ENCODE peak calls at places on chromosomes 11 and 22, in seven cellular contexts. H is stimulated activated CD8-positive, alpha-beta memory T cell treated with anti-CD3 and anti-CD28 coated beads, Interleukin-7, amount 100 ng/mL, for 1 hour; Z is activated naive CD4-positive, alpha-beta T cell treated with Interleukin-2 at 50 U/mL for 16 hours; I is stimulated activated CD4-positive, alpha-beta T cell treated with anti-CD3 and anti-CD28 coated beads, Interleukin-4, amount 100 ng/mL, for 48 hours; J is HAP-1; S is AG10803; W is Peyer's patch. E is an unnamed sample.

GRCh38 chr11:19966435-19966834 is 193.8 kb downstream of the DBX1 start:
- DNase-seq in H (no peak), Z (no peak), I (no peak), J (no peak), S (no peak), W (no peak), E (no peak)

GRCh38 chr11:62600367-62601113 is 1.1 kb downstream of the MTA2 start:
- DNase-seq in H (no peak), Z (peak; percentile 43), I (no peak), J (peak; percentile 57), S (no peak), W (no peak), E (no peak)

GRCh38 chr11:33185756-33186155 is 24.5 kb upstream of the CSTF3 start:
- DNase-seq in H (no peak), Z (no peak), I (no peak), J (no peak), S (no peak), W (no peak), E (no peak)

GRCh38 chr11:112965601-112966125 is 4.4 kb downstream of the NCAM1 start:
- DNase-seq in H (no peak), Z (no peak), I (no peak), J (no peak), S (no peak), W (no peak), E (no peak)

GRCh38 chr11:44899959-44900358 is 50.7 kb downstream of the TP53I11 start:
- DNase-seq in H (no peak), Z (peak; percentile 41), I (peak; percentile 15), J (peak; percentile 18), S (peak; percentile 64), W (no peak), E (no peak)

GRCh38 chr11:69948256-69949141 is 129.3 kb upstream of the FGF3 start:
- DNase-seq in H (no peak), Z (no peak), I (no peak), J (no peak), S (no peak), W (peak; percentile 92), E (no peak)

GRCh38 chr22:40076702-40077645 is 82.2 kb downstream of the FAM83F start:
- DNase-seq in H (no peak), Z (no peak), I (no peak), J (no peak), S (peak; percentile 8), W (no peak), E (no peak)

GRCh38 chr11:19209617-19210016 is 7.8 kb upstream of the CSRP3 start:
- DNase-seq in H (no peak), Z (no peak), I (no peak), J (no peak), S (no peak), W (no peak), E (no peak)

GRCh38 chr11:11486002-11486401 is 133.0 kb upstream of the CSNK2A3 start:
- DNase-seq in H (no peak), Z (no peak), I (no peak), J (no peak), S (no peak), W (no peak), E (no peak)

GRCh38 chr22:18012528-18012927 is 11.8 kb downstream of the MICAL3 start:
- DNase-seq in H (no peak), Z (no peak), I (no peak), J (no peak), S (no peak), W (peak; percentile 52), E (no peak)

GRCh38 chr11:34640050-34640971 is 19.4 kb downstream of the EHF start:
- DNase-seq in H (no peak), Z (no peak), I (no peak), J (no peak), S (no peak), W (peak; percentile 83), E (no peak)

GRCh38 chr11:48013269-48013901 is 33.0 kb downstream of the PTPRJ start:
- DNase-seq in H (no peak), Z (peak; percentile 64), I (no peak), J (no peak), S (peak; percentile 38), W (peak; percentile 86), E (no peak)

GRCh38 chr11:70608568-70609314 is 210.4 kb downstream of the CTTN start:
- DNase-seq in H (no peak), Z (no peak), I (no peak), J (no peak), S (peak; percentile 40), W (no peak), E (no peak)

GRCh38 chr11:74282863-74283484 is 28.5 kb downstream of the P4HA3 start:
- DNase-seq in H (no peak), Z (no peak), I (no peak), J (no peak), S (no peak), W (no peak), E (no peak)

GRCh38 chr11:2801711-2802388 is 83.7 kb downstream of the CDKN1C start:
- DNase-seq in H (no peak), Z (no peak), I (no peak), J (no peak), S (no peak), W (peak; percentile 29), E (no peak)

GRCh38 chr11:42273977-42274376 is 814.5 kb upstream of the LRRC4C start:
- DNase-seq in H (no peak), Z (no peak), I (no peak), J (no peak), S (no peak), W (no peak), E (no peak)

GRCh38 chr11:61125310-61125684 is 23.0 kb downstream of the CD5 start:
- DNase-seq in H (no peak), Z (no peak), I (no peak), J (no peak), S (no peak), W (no peak), E (no peak)

GRCh38 chr22:49080631-49081030 is 747.0 kb downstream of the BRD1 start:
- DNase-seq in H (no peak), Z (no peak), I (no peak), J (no peak), S (no peak), W (no peak), E (no peak)

GRCh38 chr11:114076974-114077373 is 17.5 kb downstream of the ZBTB16 start:
- DNase-seq in H (no peak), Z (no peak), I (no peak), J (no peak), S (peak; percentile 38), W (no peak), E (no peak)

GRCh38 chr11:121596195-121597145 is 143.7 kb upstream of the SORL1-AS1 start:
- DNase-seq in H (no peak), Z (no peak), I (no peak), J (no peak), S (peak; percentile 57), W (no peak), E (no peak)

GRCh38 chr22:39562839-39563489 is 7.6 kb upstream of the CACNA1I start:
- DNase-seq in H (no peak), Z (no peak), I (no peak), J (no peak), S (no peak), W (no peak), E (no peak)

GRCh38 chr11:102807921-102808320 is 10.0 kb upstream of the MMP1 start:
- DNase-seq in H (no peak), Z (no peak), I (no peak), J (peak; percentile 40), S (no peak), W (peak; percentile 51), E (no peak)

GRCh38 chr22:32686354-32686753 is 115.2 kb upstream of the TIMP3 start:
- DNase-seq in H (no peak), Z (no peak), I (no peak), J (no peak), S (no peak), W (no peak), E (no peak)

GRCh38 chr11:911031-911889 is 650 bp upstream of the CHID1 start:
- DNase-seq in H (no peak), Z (peak; percentile 43), I (peak; percentile 42), J (no peak), S (peak; percentile 53), W (peak; percentile 59), E (no peak)

GRCh38 chr11:133064152-133064877 is 468.0 kb downstream of the OPCML start:
- DNase-seq in H (no peak), Z (no peak), I (no peak), J (no peak), S (peak; percentile 78), W (peak; percentile 61), E (peak; percentile 24)

GRCh38 chr11:1792461-1792860 is 28.7 kb upstream of the CTSD start:
- DNase-seq in H (no peak), Z (no peak), I (no peak), J (no peak), S (no peak), W (no peak), E (no peak)

GRCh38 chr11:15629690-15630321 is 515.1 kb downstream of the INSC start:
- DNase-seq in H (no peak), Z (no peak), I (no peak), J (peak; percentile 12), S (no peak), W (peak; percentile 78), E (no peak)

E was measured in cortex of kidney.